ENCODE peak calls at places on chromosomes 7 and 10, in seven cellular contexts. G is H1, F is HepG2, K is SK-N-SH, D is HCT116, V is K562, X is GM12878. A is an unnamed sample.

GRCh38 chr7:146902728-146903127 is 786.1 kb downstream of the CNTNAP2 start:
- DNase-seq in V (no peak), X (no peak), D (no peak), F (no peak), G (no peak), K (no peak), A (no peak)

GRCh38 chr7:151110941-151111645 is 24.8 kb downstream of the AGAP3 start:
- DNase-seq in D (no peak), G (peak; percentile 91), K (peak; percentile 96), X (no peak), V (peak; percentile 93), F (peak; percentile 49), A (peak; percentile 71)

GRCh38 chr7:91692800-91693199 is 187.7 kb downstream of the MTERF1 start:
- DNase-seq in V (no peak), X (no peak), K (no peak), G (no peak), F (no peak), D (no peak), A (no peak)

GRCh38 chr7:155227004-155227787 is 70.5 kb upstream of the INSIG1 start:
- DNase-seq in G (peak; percentile 51), X (no peak), V (no peak), F (no peak), D (no peak), K (peak; percentile 77), A (no peak)

GRCh38 chr10:48658243-48658888 is 26.3 kb upstream of the WDFY4 start:
- DNase-seq in D (peak; percentile 55), X (no peak), G (peak; percentile 92), F (peak; percentile 56), K (peak; percentile 78), V (peak; percentile 73), A (peak; percentile 71)

GRCh38 chr7:105244594-105244993 is 144.1 kb downstream of the SRPK2 start:
- DNase-seq in V (no peak), X (no peak), K (no peak), G (no peak), D (no peak), F (no peak), A (no peak)

GRCh38 chr10:63753807-63754206 is 232.6 kb downstream of the REEP3 start:
- DNase-seq in K (no peak), V (no peak), D (no peak), F (no peak), G (no peak), X (no peak), A (no peak)

GRCh38 chr10:48446785-48447184 is 140.3 kb downstream of the MAPK8 start:
- DNase-seq in K (no peak), F (no peak), X (no peak), G (peak; percentile 36), D (no peak), V (no peak), A (no peak)

GRCh38 chr10:128150551-128150950 is 24.3 kb upstream of the MKI67 start:
- DNase-seq in D (no peak), K (peak; percentile 36), V (no peak), X (no peak), G (no peak), F (no peak), A (no peak)

GRCh38 chr10:128151031-128151430 is 24.8 kb upstream of the MKI67 start:
- DNase-seq in V (no peak), F (no peak), X (no peak), K (no peak), D (no peak), G (no peak), A (no peak)

GRCh38 chr10:128149267-128149666 is 23.0 kb upstream of the MKI67 start:
- DNase-seq in V (no peak), G (no peak), X (no peak), D (no peak), K (no peak), F (no peak), A (no peak)

GRCh38 chr10:128147669-128148068 is 21.4 kb upstream of the MKI67 start:
- DNase-seq in G (no peak), F (no peak), D (no peak), K (no peak), X (no peak), V (no peak), A (no peak)

DNA sequence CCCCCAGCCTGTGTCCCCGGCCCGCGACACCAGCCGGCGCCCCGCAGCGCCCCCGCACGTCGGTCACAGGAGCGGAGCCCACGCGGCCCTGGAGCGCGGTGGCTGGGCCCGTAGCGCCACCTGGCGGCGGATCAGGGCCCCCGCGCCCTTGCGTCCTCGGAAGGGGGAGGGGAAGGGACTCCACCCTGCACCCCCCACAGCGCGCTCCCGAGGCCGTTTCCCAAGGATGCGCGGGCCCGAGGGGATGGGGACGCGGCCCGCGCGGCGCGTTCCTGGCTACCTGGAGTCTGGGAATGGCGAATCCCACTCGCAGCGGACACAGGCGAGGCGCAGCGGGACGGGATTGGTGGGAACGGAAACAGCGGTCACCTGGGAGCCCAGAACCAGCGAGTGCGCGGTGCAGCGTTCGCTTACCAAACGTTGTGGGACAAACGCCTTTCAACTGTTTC is 23.8 kb upstream of the MKI67 start:
- DNase-seq in D (peak; percentile 53), F (no peak), X (no peak), G (peak; percentile 92), K (peak; percentile 99), V (peak; percentile 89), A (peak; percentile 86)
- TF ChIP-seq JUND in D (no peak), F (no peak), X (no peak), G (no peak), K (no peak), V (peak; percentile 28), A (no peak)

GRCh38 chr7:22979861-22980260 is 34.1 kb downstream of the HYCC1 start:
- DNase-seq in D (no peak), X (no peak), G (no peak), F (no peak), K (no peak), V (no peak), A (no peak)

GRCh38 chr7:22983257-22983855 is 30.6 kb downstream of the HYCC1 start:
- DNase-seq in D (no peak), V (no peak), X (no peak), K (no peak), F (no peak), G (no peak), A (no peak)

GRCh38 chr7:22985436-22985835 is 28.5 kb downstream of the HYCC1 start:
- DNase-seq in D (no peak), X (no peak), V (no peak), K (no peak), G (no peak), F (no peak), A (no peak)

GRCh38 chr7:22979251-22979650 is 34.7 kb downstream of the HYCC1 start:
- DNase-seq in F (no peak), G (no peak), V (peak; percentile 15), K (no peak), X (no peak), D (no peak), A (no peak)

GRCh38 chr7:22980422-22980821 is 33.5 kb downstream of the HYCC1 start:
- DNase-seq in V (no peak), G (no peak), K (no peak), F (no peak), X (no peak), D (no peak), A (no peak)
- TF ChIP-seq JUND in V (no peak), G (no peak), K (peak; percentile 24), F (no peak), X (no peak), D (no peak), A (no peak)

GRCh38 chr7:50456371-50457123 is 6.4 kb upstream of the FIGNL1 start:
- DNase-seq in K (no peak), X (no peak), F (no peak), G (no peak), D (no peak), V (no peak), A (no peak)
- TF ChIP-seq JUND in K (no peak), X (no peak), F (no peak), G (no peak), D (no peak), V (no peak), A (no peak)

GRCh38 chr7:134300988-134301387 is 15.7 kb downstream of the SLC35B4 start:
- DNase-seq in G (no peak), X (no peak), K (no peak), D (no peak), V (no peak), F (no peak), A (no peak)
- TF ChIP-seq JUND in G (no peak), X (no peak), K (no peak), D (no peak), V (no peak), F (no peak), A (no peak)

DNA sequence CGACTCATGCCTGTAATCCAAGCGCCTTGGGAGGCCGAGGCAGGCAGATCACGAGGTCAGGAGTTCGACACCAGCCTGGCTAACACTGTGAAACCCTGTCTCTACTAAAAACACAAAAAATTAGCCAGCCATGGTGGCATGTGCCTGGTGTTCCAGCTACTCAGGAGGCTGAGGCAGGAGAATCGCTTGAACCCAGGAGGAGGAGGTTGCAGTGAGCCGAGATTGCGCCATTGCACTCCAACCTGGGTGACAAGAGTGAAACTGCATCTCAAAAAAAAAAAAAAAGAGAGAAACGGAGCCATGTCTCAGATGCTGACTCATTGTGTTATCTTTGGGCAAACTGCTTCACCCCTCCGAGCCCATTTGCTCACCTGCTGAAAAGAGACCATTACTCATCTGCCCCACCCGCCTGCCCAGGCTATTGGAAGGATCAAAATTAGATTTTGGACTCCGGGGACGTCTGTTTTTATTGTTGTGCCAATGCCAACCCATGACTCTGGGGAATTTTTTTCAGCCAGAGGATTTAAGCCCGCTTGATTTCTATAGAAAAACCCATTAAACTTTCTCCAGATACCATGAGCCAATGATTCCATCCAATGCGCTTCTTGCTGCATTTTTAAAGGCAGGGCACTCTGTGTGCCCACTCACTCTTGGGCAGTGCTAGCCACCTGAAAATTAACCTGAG is 16.5 kb upstream of the KPNA7 start:
- DNase-seq in K (no peak), V (peak; percentile 84), D (peak; percentile 37), G (no peak), X (peak; percentile 1), F (peak; percentile 54), A (no peak)
- TF ChIP-seq JUND in K (peak; percentile 41), V (peak; percentile 93), D (peak; percentile 72), G (no peak), X (no peak), F (no peak), A (no peak)

DNA sequence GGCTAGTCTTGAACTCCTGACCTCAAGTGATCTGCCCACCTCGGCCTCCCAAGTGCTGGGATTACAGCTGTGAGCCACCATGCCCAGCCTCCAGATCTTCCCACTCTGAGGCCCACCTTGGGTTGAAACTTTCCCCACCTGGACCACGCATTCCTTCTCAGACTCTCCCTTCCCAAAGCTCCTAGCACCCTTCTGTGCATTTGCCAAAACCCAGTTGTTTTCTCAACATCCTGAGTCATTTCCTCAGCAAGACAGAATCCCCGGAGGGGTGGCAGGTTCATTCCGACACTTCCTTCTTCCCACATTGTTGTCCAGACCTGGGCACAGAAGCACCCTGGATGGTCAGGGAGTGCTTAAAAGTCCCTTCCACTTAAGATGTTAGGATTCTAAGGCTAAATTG is 28.9 kb downstream of the BAG3 start:
- DNase-seq in G (no peak), K (no peak), F (no peak), X (no peak), D (peak; percentile 33), V (no peak), A (no peak)
- TF ChIP-seq JUND in G (no peak), K (peak; percentile 55), F (no peak), X (no peak), D (peak; percentile 83), V (no peak), A (no peak)